ENCODE peak calls at places on chromosomes 12 and 14, in four cellular contexts. V is uterus, D is stomach, L is transverse colon. J is an unnamed sample. For H3K9me3, the result is how much of the 10 kb centered on the place peaks cover.

GRCh38 chr12:131188131-131189050 is 234.7 kb downstream of the ADGRD1 start:
- DNase-seq in V (no peak), D (no peak), L (no peak), J (no peak)

GRCh38 chr12:123388948-123389559 is 5.1 kb downstream of the KMT5A start:
- DNase-seq in V (no peak), L (no peak), D (no peak), J (peak)

GRCh38 chr12:79983969-79984629 is 49.2 kb upstream of the PPP1R12A start:
- DNase-seq in D (no peak), L (no peak), V (no peak), J (no peak)

GRCh38 chr14:61433169-61433568 is 111.8 kb downstream of the PRKCH start:
- DNase-seq in V (no peak), D (no peak), L (no peak), J (no peak)

GRCh38 chr12:126895946-126896520 is 1370.9 kb upstream of the TMEM132C start:
- DNase-seq in D (no peak), L (no peak), V (no peak), J (no peak)

GRCh38 chr12:113647048-113647447 is 175.4 kb upstream of the LHX5 start:
- DNase-seq in V (no peak), D (no peak), L (no peak), J (no peak)

GRCh38 chr12:15155271-15155670 is 65.9 kb downstream of the RERG start:
- DNase-seq in L (no peak), D (peak), V (no peak), J (no peak)

GRCh38 chr14:60508707-60509437 is at the start of gene SIX6:
- DNase-seq in L (no peak), V (no peak), D (no peak), J (no peak)

GRCh38 chr12:2017724-2018337 is 13.6 kb upstream of the DCP1B start:
- DNase-seq in V (peak), L (no peak), D (no peak), J (no peak)

GRCh38 chr12:4355843-4356327 is 23.6 kb downstream of the FGF23 start:
- DNase-seq in V (no peak), D (no peak), L (peak), J (peak)

GRCh38 chr12:62866451-62867082 is 68.4 kb downstream of the PPM1H start:
- DNase-seq in D (no peak), V (no peak), L (no peak), J (no peak)

GRCh38 chr12:103503546-103504480 is 8.0 kb upstream of the C12orf42 start:
- DNase-seq in L (peak), V (no peak), D (peak), J (no peak)

GRCh38 chr14:75689012-75689411 is 28.0 kb downstream of the TTLL5 start:
- DNase-seq in D (no peak), L (no peak), V (no peak), J (no peak)

GRCh38 chr12:27297576-27297975 is 35.1 kb upstream of the BMAL2 start:
- DNase-seq in V (no peak), L (no peak), D (no peak), J (no peak)

GRCh38 chr14:31457665-31458659 is 656 bp upstream of the DTD2 start:
- DNase-seq in L (no peak), D (no peak), V (no peak), J (no peak)

GRCh38 chr12:53709671-53710070 is 17.6 kb downstream of the CALCOCO1 start:
- DNase-seq in V (no peak), L (no peak), D (no peak), J (no peak)

GRCh38 chr12:104957388-104958008 is 592 bp downstream of the SLC41A2 start:
- DNase-seq in D (peak), L (peak), V (no peak), J (peak)

GRCh38 chr12:109608796-109609195 is 35.2 kb downstream of the MVK start:
- DNase-seq in L (no peak), V (no peak), D (no peak), J (no peak)

GRCh38 chr14:63375772-63376171 is 57.0 kb upstream of the GPHB5 start:
- DNase-seq in D (no peak), V (no peak), L (no peak), J (no peak)

GRCh38 chr14:73467377-73467776 is 9.0 kb upstream of the NUMB start:
- DNase-seq in L (no peak), D (no peak), V (no peak), J (no peak)

GRCh38 chr12:109309441-109310246 is 560 bp upstream of the FOXN4 start:
- DNase-seq in L (no peak), D (no peak), V (no peak), J (no peak)

GRCh38 chr12:67996347-67996746 is 7.1 kb downstream of the IFNG-AS1 start:
- DNase-seq in L (no peak), V (no peak), D (no peak), J (no peak)

GRCh38 chr14:104316723-104317499 is 178.5 kb downstream of the KIF26A start:
- DNase-seq in V (no peak), D (peak), L (no peak), J (no peak)

GRCh38 chr12:95051241-95051640 is 22.2 kb downstream of the NR2C1 start:
- DNase-seq in D (no peak), L (no peak), V (no peak), J (no peak)

GRCh38 chr12:70151993-70152392 is 91.2 kb upstream of the CNOT2 start:
- DNase-seq in V (no peak), L (no peak), D (no peak), J (no peak)
- H3K9me3 ChIP-seq in V (under half), L (under half), D (under half), J (under half)

GRCh38 chr12:111352300-111352993 is 16.4 kb downstream of the PHETA1 start:
- DNase-seq in L (no peak), V (no peak), D (no peak), J (no peak)
- H3K9me3 ChIP-seq in L (under half), V (under half), D (under half), J (under half)

GRCh38 chr14:98816195-98816594 is 455.8 kb downstream of the BCL11B start:
- DNase-seq in V (no peak), D (no peak), L (no peak), J (no peak)

GRCh38 chr14:98816718-98817117 is 455.3 kb downstream of the BCL11B start:
- DNase-seq in L (no peak), V (no peak), D (no peak), J (no peak)

GRCh38 chr14:98822917-98823316 is 449.1 kb downstream of the BCL11B start:
- DNase-seq in L (no peak), V (no peak), D (no peak), J (no peak)

GRCh38 chr14:98819132-98819866 is 452.7 kb downstream of the BCL11B start:
- DNase-seq in D (no peak), L (no peak), V (no peak), J (no peak)

GRCh38 chr14:98819867-98820206 is 452.2 kb downstream of the BCL11B start:
- DNase-seq in D (no peak), L (no peak), V (no peak), J (no peak)
- H3K9me3 ChIP-seq in D (under half), L (under half), V (under half), J (under half)

DNA sequence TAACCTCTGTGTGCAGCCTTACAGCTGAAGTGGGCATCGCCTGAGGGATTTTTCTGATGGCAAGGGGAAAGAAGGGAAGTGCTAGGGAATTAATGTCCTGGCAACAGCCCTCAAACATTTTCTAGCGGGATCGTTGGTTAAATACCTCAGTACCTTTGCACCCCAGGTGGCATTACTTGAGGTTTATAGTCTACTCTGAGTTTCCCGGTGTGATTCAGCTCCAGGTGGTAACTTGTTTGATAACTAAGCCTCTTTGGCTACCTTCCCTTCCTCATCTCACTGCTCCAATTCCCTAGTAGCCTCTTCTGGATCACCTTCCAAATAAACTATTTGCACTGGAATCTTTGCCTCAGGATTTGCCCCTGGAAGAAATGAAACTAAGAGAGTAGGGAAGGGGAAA is 237.0 kb upstream of the SSTR1 start:
- DNase-seq in V (no peak), D (no peak), L (no peak), J (no peak)
- H3K9me3 ChIP-seq in V (under half), D (under half), L (under half), J (under half)

GRCh38 chr12:90322006-90322405 is 613.4 kb upstream of the ATP2B1 start:
- DNase-seq in L (no peak), D (no peak), V (no peak), J (no peak)
- H3K9me3 ChIP-seq in L (under half), D (under half), V (under half), J (under half)

DNA sequence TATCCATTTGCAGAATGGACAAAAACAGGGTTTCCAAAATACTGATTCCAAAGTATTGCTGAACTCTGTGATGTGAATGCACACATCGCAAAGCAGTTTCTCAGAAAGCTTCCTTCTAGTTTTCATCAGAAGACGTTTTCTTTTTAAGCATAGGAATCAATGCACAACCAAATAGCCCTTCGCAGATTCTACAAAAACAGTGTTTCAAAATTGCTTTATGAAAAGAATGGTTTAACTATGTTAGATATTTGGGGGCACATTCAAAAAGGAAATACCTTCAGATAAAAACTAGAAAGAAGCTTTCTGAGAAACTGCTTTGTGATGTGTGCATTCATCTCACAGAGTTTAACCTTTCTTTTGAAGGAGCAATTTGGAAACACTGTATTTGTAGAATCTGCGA is 569.7 kb downstream of the ALG10 start:
- DNase-seq in V (no peak), D (no peak), L (no peak), J (no peak)
- H3K9me3 ChIP-seq in V (under half), D (half or more), L (half or more), J (half or more)

GRCh38 chr12:31906581-31907286 is 52.5 kb upstream of the RESF1 start:
- DNase-seq in L (no peak), V (no peak), D (no peak), J (no peak)
- H3K9me3 ChIP-seq in L (under half), V (under half), D (under half), J (under half)